ENCODE peak calls at places on chromosomes 3 and 15, in nine cellular contexts. Z is G401; U is IMR-90; P is fibroblast of pulmonary artery; K is progenitor cell of endocrine pancreas; O is cardiac fibroblast; S is stimulated activated naive B cell treated with anti-CD40 and anti-IgM and Interleukin-4, amounts not matched to agents 10 μg/mL and 1 μg/mL and 100 μg/mL, for 72 hours; C is stimulated activated CD4-positive, alpha-beta T cell treated with anti-CD3 and anti-CD28 coated beads, Interleukin-2, amount 100 ng/mL, for 24 hours; T is foreskin melanocyte. I is an unnamed sample.

GRCh38 chr3:185630182-185630622 is 44.1 kb downstream of the SENP2 start:
- DNase-seq in C (no peak), O (peak; percentile 68), Z (peak; percentile 59), P (peak; percentile 66), T (peak; percentile 31), K (no peak), S (no peak), U (peak; percentile 53), I (peak; percentile 57)

GRCh38 chr3:71784914-71785593 is at the start of gene PROK2:
- DNase-seq in T (no peak), C (peak; percentile 41), S (no peak), O (no peak), K (no peak), Z (no peak), U (no peak), P (no peak), I (no peak)

GRCh38 chr3:140384028-140384771 is 293.7 kb upstream of the TRIM42 start:
- DNase-seq in Z (no peak), S (no peak), O (no peak), P (no peak), T (no peak), K (no peak), C (no peak), U (no peak), I (no peak)

GRCh38 chr15:26974120-26974780 is 3.3 kb downstream of the GABRG3 start:
- DNase-seq in Z (peak; percentile 28), P (peak; percentile 21), K (no peak), C (no peak), U (peak; percentile 9), T (no peak), S (no peak), O (peak; percentile 15), I (no peak)

GRCh38 chr3:106534206-106534605 is 665.4 kb upstream of the CBLB start:
- DNase-seq in U (peak; percentile 35), T (no peak), P (peak; percentile 37), Z (no peak), K (no peak), O (peak; percentile 73), S (peak; percentile 15), C (peak; percentile 47), I (no peak)

GRCh38 chr3:178369006-178369405 is 167.2 kb upstream of the KCNMB2 start:
- DNase-seq in Z (peak; percentile 72), U (no peak), O (no peak), T (no peak), C (no peak), P (no peak), K (no peak), S (no peak), I (no peak)

GRCh38 chr3:162138509-162138908 is 641.9 kb downstream of the OTOL1 start:
- DNase-seq in Z (no peak), U (no peak), P (no peak), S (no peak), O (no peak), T (no peak), C (no peak), K (no peak), I (no peak)

GRCh38 chr15:57298843-57299550 is 77.3 kb upstream of the CGNL1 start:
- DNase-seq in O (no peak), S (peak; percentile 35), U (peak; percentile 17), P (no peak), Z (no peak), K (no peak), C (no peak), T (no peak), I (no peak)

GRCh38 chr3:141795719-141796435 is 32.7 kb downstream of the GRK7 start:
- DNase-seq in T (no peak), P (peak; percentile 16), O (peak; percentile 36), Z (no peak), S (no peak), U (no peak), C (peak; percentile 44), K (no peak), I (peak; percentile 43)

GRCh38 chr3:176068750-176069149 is 1128.5 kb downstream of the TBL1XR1 start:
- DNase-seq in P (no peak), S (no peak), Z (no peak), C (no peak), U (no peak), K (no peak), O (no peak), T (no peak), I (no peak)

GRCh38 chr3:188390775-188391443 is 237.0 kb downstream of the LPP start:
- DNase-seq in O (peak; percentile 20), T (peak; percentile 78), K (no peak), S (no peak), Z (no peak), C (no peak), U (no peak), P (peak; percentile 20), I (no peak)

GRCh38 chr3:189999718-190000117 is 121.0 kb downstream of the P3H2 start:
- DNase-seq in K (no peak), S (no peak), T (no peak), U (peak; percentile 62), O (peak; percentile 55), P (no peak), C (no peak), Z (no peak), I (no peak)